ENCODE peak calls at places on chromosomes 13 and 19, in four cellular contexts. U, N, C and F are unnamed samples. For H3K9me3, the result is how much of the 10 kb centered on the place peaks cover.

GRCh38 chr19:42488783-42489521 is 39.3 kb downstream of the CEACAM1 start:
- DNase-seq in U (no peak), N (no peak), C (peak), F (no peak)

GRCh38 chr13:103371271-103371670 is 305.1 kb upstream of the SLC10A2 start:
- DNase-seq in U (no peak), N (no peak), C (no peak), F (no peak)

GRCh38 chr19:48624791-48625723 is 5.8 kb downstream of the SPHK2 start:
- DNase-seq in U (no peak), N (no peak), C (no peak), F (no peak)

GRCh38 chr19:10419646-10420443 is 493 bp upstream of the PDE4A start:
- DNase-seq in U (peak), N (no peak), C (no peak), F (no peak)

GRCh38 chr19:39362682-39363657 is 20.7 kb downstream of the SAMD4B start:
- DNase-seq in U (no peak), N (no peak), C (no peak), F (peak)

GRCh38 chr19:7605490-7606222 is 10.0 kb downstream of the CAMSAP3 start:
- DNase-seq in U (peak), N (peak), C (peak), F (peak)

GRCh38 chr19:58350871-58351557 is 2.3 kb downstream of the A1BG start:
- DNase-seq in U (no peak), N (no peak), C (no peak), F (no peak)

GRCh38 chr19:4585556-4585955 is 26.1 kb upstream of the SEMA6B start:
- DNase-seq in U (no peak), N (no peak), C (no peak), F (no peak)

GRCh38 chr13:98525452-98525851 is 51.5 kb downstream of the STK24 start:
- DNase-seq in U (no peak), N (no peak), C (no peak), F (no peak)

GRCh38 chr13:41837668-41838067 is 123.2 kb downstream of the VWA8 start:
- DNase-seq in U (no peak), N (no peak), C (no peak), F (peak)

GRCh38 chr19:30089086-30089665 is 147.1 kb downstream of the URI1 start:
- DNase-seq in U (no peak), N (no peak), C (no peak), F (no peak)

GRCh38 chr13:78540424-78540823 is 62.9 kb downstream of the POU4F1 start:
- DNase-seq in U (no peak), N (no peak), C (no peak), F (no peak)

GRCh38 chr13:60944863-60945262 is 470.8 kb downstream of the PCDH20 start:
- DNase-seq in U (no peak), N (no peak), C (no peak), F (no peak)

GRCh38 chr19:30570194-30570593 is 198.0 kb downstream of the ZNF536 start:
- DNase-seq in U (no peak), N (no peak), C (no peak), F (no peak)

GRCh38 chr13:36412736-36413135 is 19.6 kb upstream of the CCNA1 start:
- DNase-seq in U (no peak), N (no peak), C (no peak), F (no peak)

GRCh38 chr19:35732540-35733179 is 9.6 kb downstream of the IGFLR1 start:
- DNase-seq in U (no peak), N (no peak), C (no peak), F (no peak)

GRCh38 chr19:35731779-35732405 is 10.4 kb downstream of the IGFLR1 start:
- DNase-seq in U (no peak), N (no peak), C (no peak), F (no peak)

GRCh38 chr19:35734889-35735288 is 7.4 kb downstream of the IGFLR1 start:
- DNase-seq in U (no peak), N (no peak), C (no peak), F (no peak)

GRCh38 chr19:35734273-35734672 is 8.0 kb downstream of the IGFLR1 start:
- DNase-seq in U (no peak), N (no peak), C (no peak), F (no peak)

GRCh38 chr19:35733180-35734125 is 8.8 kb downstream of the IGFLR1 start:
- DNase-seq in U (no peak), N (no peak), C (no peak), F (no peak)
- TF ChIP-seq MYC in U (no peak), N (no peak), C (no peak), F (no peak)

GRCh38 chr19:1052349-1052967 is 12.6 kb downstream of the ABCA7 start:
- DNase-seq in U (peak), N (no peak), C (no peak), F (no peak)

GRCh38 chr19:1053176-1054101 is 13.5 kb upstream of the ARHGAP45 start:
- DNase-seq in U (no peak), N (no peak), C (no peak), F (no peak)

GRCh38 chr19:1050989-1051788 is 11.3 kb downstream of the ABCA7 start:
- DNase-seq in U (no peak), N (no peak), C (no peak), F (no peak)

GRCh38 chr19:1049841-1050240 is 9.9 kb downstream of the ABCA7 start:
- DNase-seq in U (no peak), N (no peak), C (no peak), F (no peak)

GRCh38 chr19:1051791-1052190 is 11.9 kb downstream of the ABCA7 start:
- DNase-seq in U (no peak), N (no peak), C (no peak), F (no peak)
- H3K9me3 ChIP-seq in U (under half), N (under half), C (under half), F (under half)

GRCh38 chr13:90538063-90538462 is 809.4 kb upstream of the MIR17HG start:
- DNase-seq in U (no peak), N (no peak), C (no peak), F (no peak)
- TF ChIP-seq POLR2AphosphoS5 in U (no peak), N (no peak), C (no peak), F (no peak)

DNA sequence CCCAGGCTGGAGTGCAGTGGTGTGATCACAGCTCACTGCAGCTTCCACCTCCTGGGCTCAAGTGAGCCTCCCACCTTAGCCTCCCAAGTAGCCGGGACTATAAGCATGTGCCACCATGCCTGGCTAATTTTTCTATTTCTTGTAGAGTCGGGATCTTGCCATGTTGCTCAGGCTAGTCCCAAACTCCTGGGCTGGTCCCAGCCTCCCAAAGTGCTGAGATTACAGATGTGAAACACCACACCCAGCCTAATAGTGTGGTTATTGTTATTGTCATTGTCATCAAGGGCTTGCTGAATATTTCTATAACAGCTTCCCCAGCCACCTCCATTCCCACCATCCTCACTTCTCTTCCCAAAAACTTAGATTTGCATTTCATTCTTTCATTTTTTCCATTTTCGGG is 2.8 kb downstream of the OR2Z1 start:
- DNase-seq in U (no peak), N (no peak), C (no peak), F (no peak)
- TF ChIP-seq MYC in U (no peak), N (no peak), C (no peak), F (no peak)

GRCh38 chr19:37813340-37813739 is 34.0 kb upstream of the ZNF573 start:
- DNase-seq in U (no peak), N (no peak), C (no peak), F (no peak)

DNA sequence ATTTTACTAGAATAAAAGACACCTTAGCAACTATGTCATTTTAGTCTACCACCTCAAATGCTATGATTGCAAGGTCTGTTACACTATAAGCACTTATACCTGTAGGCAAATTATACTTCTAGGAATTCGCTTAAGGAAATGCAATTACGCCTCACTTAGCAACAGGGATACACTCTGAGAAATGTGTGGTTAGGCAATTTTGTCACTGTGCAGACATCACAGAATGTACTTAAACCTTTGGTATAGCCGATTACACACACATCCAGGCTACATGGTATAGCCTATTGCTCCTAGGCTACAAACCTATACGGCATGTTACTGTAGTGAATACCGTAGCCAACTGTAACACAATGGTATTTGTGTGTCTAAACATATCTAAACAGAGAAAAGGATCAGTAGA is 30.0 kb upstream of the ZNF573 start:
- DNase-seq in U (no peak), N (no peak), C (no peak), F (no peak)
- H3K9me3 ChIP-seq in U (under half), N (under half), C (under half), F (under half)

GRCh38 chr19:13812544-13812943 is 17.3 kb downstream of the ZSWIM4 start:
- DNase-seq in U (no peak), N (no peak), C (no peak), F (no peak)

GRCh38 chr19:13813147-13813546 is 17.9 kb downstream of the ZSWIM4 start:
- DNase-seq in U (no peak), N (no peak), C (no peak), F (no peak)

GRCh38 chr19:13817018-13817614 is 21.9 kb downstream of the ZSWIM4 start:
- DNase-seq in U (peak), N (no peak), C (no peak), F (no peak)

GRCh38 chr19:13817615-13818371 is 22.6 kb downstream of the ZSWIM4 start:
- DNase-seq in U (peak), N (no peak), C (no peak), F (no peak)

DNA sequence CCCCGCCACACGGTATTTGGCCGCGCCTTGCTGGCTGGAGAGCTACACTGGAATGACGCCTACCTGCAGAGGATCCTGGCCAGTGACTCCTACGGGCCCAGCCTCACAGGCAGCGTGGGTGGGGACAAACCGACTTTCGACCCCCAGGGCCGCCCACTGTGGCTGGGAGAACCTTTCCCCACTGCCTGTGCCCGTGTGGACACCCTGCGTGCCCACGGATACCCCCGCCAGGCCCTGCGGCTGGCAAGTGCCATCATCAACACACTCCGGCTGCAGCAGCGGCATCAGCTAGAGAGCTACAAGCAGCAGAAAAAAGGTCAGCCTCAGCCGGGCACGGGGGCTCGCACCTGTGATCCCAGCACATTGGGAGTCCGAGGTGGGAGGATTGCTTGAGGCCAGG is 19.3 kb downstream of the ZSWIM4 start:
- DNase-seq in U (no peak), N (no peak), C (no peak), F (no peak)
- TF ChIP-seq POLR2AphosphoS5 in U (no peak), N (no peak), C (no peak), F (no peak)

GRCh38 chr13:100916943-100917342 is 242.3 kb upstream of the TMTC4 start:
- DNase-seq in U (no peak), N (no peak), C (no peak), F (peak)
- TF ChIP-seq MYC in U (no peak), N (no peak), C (no peak), F (no peak)

GRCh38 chr19:16018106-16018755 is 58.1 kb upstream of the TPM4 start:
- DNase-seq in U (no peak), N (no peak), C (no peak), F (no peak)
- H3K9me3 ChIP-seq in U (under half), N (under half), C (under half), F (under half)

DNA sequence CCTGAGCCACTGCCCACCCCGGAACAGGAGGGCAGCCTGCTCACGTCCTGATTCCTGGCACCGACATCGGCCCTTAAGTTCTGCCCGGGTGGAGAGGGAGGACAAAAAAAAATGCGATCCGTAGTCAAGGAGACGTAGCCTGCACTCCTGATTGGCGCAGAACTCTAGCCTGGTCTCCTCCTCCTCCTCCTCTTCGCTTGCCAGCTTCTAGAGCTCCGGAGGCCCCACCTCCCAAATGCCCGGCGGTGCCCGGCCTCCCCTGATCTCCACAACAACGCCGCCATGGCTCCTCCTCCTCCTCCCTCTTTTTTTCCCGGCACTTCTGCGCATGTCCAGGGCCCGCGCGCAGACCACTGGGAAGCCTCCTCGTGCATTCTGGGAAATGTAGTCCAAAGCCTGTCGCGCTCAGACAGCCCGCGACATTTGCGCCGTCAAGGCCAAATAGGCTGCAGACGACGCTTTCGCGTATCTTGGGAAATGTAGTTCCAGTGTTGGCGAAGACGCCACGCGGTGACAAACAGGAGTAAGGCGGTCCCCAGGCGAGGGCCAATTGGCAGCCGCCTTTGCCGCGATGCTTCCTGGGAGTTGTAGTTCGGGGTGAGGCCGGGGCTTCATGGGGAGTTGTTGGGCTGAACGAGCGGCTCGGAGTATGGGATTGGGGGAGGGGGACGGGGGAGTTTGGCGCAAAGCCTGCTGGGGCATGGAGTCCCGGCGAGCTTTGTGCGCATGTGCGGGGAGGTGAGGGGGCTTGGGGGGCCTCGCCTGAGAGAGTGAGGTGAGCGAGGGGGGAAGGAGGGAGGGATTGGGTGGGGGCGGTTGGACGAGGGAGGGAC is at the start of gene ZNF444:
- DNase-seq in U (peak), N (peak), C (peak), F (peak)
- TF ChIP-seq POLR2AphosphoS5 in U (peak), N (peak), C (peak), F (no peak)

GRCh38 chr13:76512676-76513277 is 373.4 kb downstream of the KCTD12 start:
- DNase-seq in U (no peak), N (no peak), C (no peak), F (peak)

GRCh38 chr13:76519685-76520084 is 366.5 kb downstream of the KCTD12 start:
- DNase-seq in U (no peak), N (no peak), C (no peak), F (no peak)

GRCh38 chr13:76516013-76516412 is 370.2 kb downstream of the KCTD12 start:
- DNase-seq in U (no peak), N (no peak), C (no peak), F (no peak)
- TF ChIP-seq MYC in U (no peak), N (no peak), C (no peak), F (no peak)